ENCODE peak calls at places on chromosome 20, in eight cellular contexts. X, R, F, A, N, V, O and J are unnamed samples.

GRCh38 chr20:25676164-25676809 is 20.4 kb downstream of the ZNF337 start:
- DNase-seq in X (no peak), R (no peak), F (peak; percentile 79), A (peak; percentile 64), N (no peak), V (peak; percentile 46), O (no peak), J (peak; percentile 46)

GRCh38 chr20:11686900-11687543 is 230.7 kb upstream of the BTBD3 start:
- DNase-seq in X (no peak), R (no peak), F (no peak), A (peak; percentile 33), N (peak; percentile 58), V (peak; percentile 0), O (no peak), J (peak; percentile 46)

GRCh38 chr20:53967527-53967926 is 102.9 kb downstream of the BCAS1 start:
- DNase-seq in X (no peak), R (no peak), F (no peak), A (no peak), N (no peak), V (no peak), O (no peak), J (no peak)

GRCh38 chr20:54649511-54649962 is 174.1 kb downstream of the DOK5 start:
- DNase-seq in X (peak; percentile 66), R (peak; percentile 71), F (peak; percentile 77), A (peak; percentile 85), N (peak; percentile 92), V (peak; percentile 69), O (no peak), J (peak; percentile 90)

GRCh38 chr20:44861547-44862006 is 23.9 kb upstream of the YWHAB start:
- DNase-seq in X (no peak), R (peak; percentile 88), F (peak; percentile 81), A (peak; percentile 60), N (no peak), V (peak; percentile 16), O (no peak), J (no peak)

GRCh38 chr20:38591484-38592410 is 9.9 kb upstream of the ARHGAP40 start:
- DNase-seq in X (no peak), R (no peak), F (no peak), A (no peak), N (no peak), V (no peak), O (no peak), J (no peak)

GRCh38 chr20:5626603-5627002 is 123.6 kb upstream of the SHLD1 start:
- DNase-seq in X (no peak), R (no peak), F (no peak), A (no peak), N (no peak), V (no peak), O (no peak), J (no peak)

GRCh38 chr20:19823971-19824370 is 65.9 kb downstream of the RIN2 start:
- DNase-seq in X (no peak), R (no peak), F (no peak), A (no peak), N (no peak), V (no peak), O (no peak), J (no peak)

GRCh38 chr20:37298190-37298939 is 8.9 kb downstream of the MANBAL start:
- DNase-seq in X (no peak), R (peak; percentile 54), F (peak; percentile 83), A (peak; percentile 67), N (no peak), V (peak; percentile 32), O (no peak), J (no peak)

GRCh38 chr20:61886721-61887658 is 178.7 kb downstream of the TAF4 start:
- DNase-seq in X (peak; percentile 71), R (no peak), F (peak; percentile 48), A (peak; percentile 43), N (peak; percentile 32), V (peak; percentile 20), O (no peak), J (peak; percentile 60)

GRCh38 chr20:24420567-24420966 is 48.9 kb upstream of the SYNDIG1 start:
- DNase-seq in X (no peak), R (no peak), F (no peak), A (no peak), N (no peak), V (no peak), O (no peak), J (no peak)

GRCh38 chr20:51462566-51463276 is 79.8 kb downstream of the NFATC2 start:
- DNase-seq in X (no peak), R (peak; percentile 85), F (peak; percentile 82), A (peak; percentile 83), N (peak; percentile 24), V (peak; percentile 62), O (no peak), J (peak; percentile 52)

GRCh38 chr20:44761423-44761822 is 15.8 kb downstream of the KCNK15 start:
- DNase-seq in X (no peak), R (no peak), F (peak; percentile 17), A (peak; percentile 58), N (no peak), V (no peak), O (no peak), J (no peak)

GRCh38 chr20:46192376-46192944 is 74.3 kb downstream of the CD40 start:
- DNase-seq in X (no peak), R (no peak), F (no peak), A (no peak), N (no peak), V (no peak), O (no peak), J (no peak)

GRCh38 chr20:38927902-38928578 is 1.8 kb downstream of the FAM83D start:
- DNase-seq in X (no peak), R (no peak), F (no peak), A (no peak), N (no peak), V (no peak), O (no peak), J (no peak)

GRCh38 chr20:3734111-3734843 is 1.8 kb downstream of the HSPA12B start:
- DNase-seq in X (no peak), R (no peak), F (no peak), A (no peak), N (no peak), V (no peak), O (no peak), J (peak; percentile 7)

GRCh38 chr20:53104889-53105288 is 132.7 kb downstream of the TSHZ2 start:
- DNase-seq in X (no peak), R (no peak), F (peak; percentile 69), A (peak; percentile 8), N (no peak), V (no peak), O (no peak), J (no peak)

GRCh38 chr20:19974621-19975435 is 42.3 kb upstream of the NAA20 start:
- DNase-seq in X (no peak), R (peak; percentile 92), F (peak; percentile 95), A (peak; percentile 94), N (peak; percentile 89), V (peak; percentile 90), O (no peak), J (peak; percentile 85)

GRCh38 chr20:23869520-23869919 is 10.0 kb downstream of the CST5 start:
- DNase-seq in X (no peak), R (no peak), F (no peak), A (no peak), N (no peak), V (no peak), O (no peak), J (no peak)

GRCh38 chr20:47568019-47568418 is 66.3 kb downstream of the NCOA3 start:
- DNase-seq in X (no peak), R (no peak), F (peak; percentile 53), A (peak; percentile 92), N (peak; percentile 56), V (peak; percentile 78), O (no peak), J (peak; percentile 28)

DNA sequence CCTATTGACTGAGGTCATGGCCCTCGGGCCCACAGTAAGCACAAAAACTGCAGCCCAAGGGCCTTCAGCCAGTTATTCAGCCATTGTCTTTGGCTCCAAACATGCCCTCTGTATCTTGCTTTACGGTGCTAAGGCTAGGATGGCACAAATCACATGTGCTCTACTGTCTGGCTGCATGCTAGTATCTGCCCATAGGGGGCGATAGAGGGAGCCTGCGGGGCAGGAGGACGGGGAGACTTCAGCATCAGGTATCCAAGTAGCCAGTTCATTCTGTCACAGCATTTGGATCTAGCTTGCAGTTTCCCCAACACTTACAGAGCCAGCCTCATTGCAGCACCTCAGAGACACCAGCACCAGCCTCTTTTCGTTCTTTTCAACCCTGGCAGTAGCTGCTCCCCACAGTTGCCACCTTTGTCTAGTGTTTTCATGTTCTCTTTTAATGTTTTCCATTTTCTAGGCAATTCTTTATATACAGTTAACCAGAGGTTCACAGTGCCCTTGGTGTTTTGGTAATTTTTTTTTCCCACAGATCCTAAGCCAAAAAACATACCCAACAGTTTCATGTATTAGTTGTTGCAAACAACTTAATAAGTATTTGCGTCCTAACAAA is 705.9 kb downstream of the PTPRT start:
- DNase-seq in X (no peak), R (no peak), F (no peak), A (peak; percentile 3), N (peak; percentile 45), V (no peak), O (no peak), J (peak; percentile 22)
- TF ChIP-seq CTCF in X (peak; percentile 45), R (no peak), F (peak; percentile 16), A (peak; percentile 33), N (peak; percentile 16), V (no peak), O (no peak), J (peak; percentile 35)

DNA sequence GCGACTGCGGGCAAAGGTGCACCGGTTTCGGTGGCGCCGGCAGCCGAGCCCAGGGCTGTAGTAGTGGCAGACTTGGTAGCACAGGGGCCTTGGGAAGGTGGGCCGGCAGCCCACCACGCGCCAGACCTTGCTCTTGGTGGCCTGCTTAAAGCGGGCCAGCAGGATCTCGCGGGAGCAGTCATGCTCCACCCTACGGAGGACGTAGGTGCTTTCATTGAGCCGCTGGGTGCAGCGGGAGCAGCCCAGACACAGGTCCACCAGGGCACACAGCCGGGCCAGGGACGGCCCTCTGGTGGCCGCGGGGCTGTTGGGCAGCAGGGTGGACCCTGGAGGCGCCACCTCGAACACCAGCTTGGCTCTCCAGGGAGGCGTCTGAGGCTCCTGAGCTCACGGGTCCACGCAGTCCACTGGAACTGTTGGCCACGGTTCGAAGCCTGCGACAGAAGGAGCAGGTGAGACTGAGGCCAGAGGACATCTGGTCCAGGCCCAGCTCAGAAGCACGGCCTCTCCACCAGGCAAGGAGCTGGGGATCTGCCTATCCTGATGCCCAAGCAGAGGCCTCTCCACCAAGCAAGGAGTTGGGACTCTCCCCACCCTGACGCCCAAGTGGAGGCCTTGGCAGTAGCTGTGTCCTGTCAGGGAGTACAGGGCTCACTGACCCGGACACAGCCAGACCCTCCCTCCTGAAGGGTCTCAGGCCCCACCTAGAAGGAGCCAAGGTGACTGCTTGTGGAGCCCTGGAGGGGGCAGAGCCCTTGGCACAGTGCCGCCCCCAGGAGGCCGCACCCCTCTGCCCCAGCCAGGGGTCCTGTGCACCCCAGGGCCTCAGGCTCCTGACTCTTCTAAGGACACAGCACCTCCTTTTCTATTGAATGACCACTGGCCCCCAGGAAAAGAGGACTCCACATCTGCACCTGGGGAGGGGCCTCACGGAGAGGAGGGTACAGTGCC is 976 bp downstream of the HELZ2 start:
- DNase-seq in X (no peak), R (no peak), F (no peak), A (no peak), N (no peak), V (no peak), O (no peak), J (no peak)
- TF ChIP-seq CTCF in X (peak; percentile 22), R (no peak), F (no peak), A (peak; percentile 14), N (no peak), V (peak; percentile 42), O (no peak), J (peak; percentile 4)

GRCh38 chr20:49343246-49343645 is 65.4 kb upstream of the ZNFX1 start:
- DNase-seq in X (no peak), R (no peak), F (no peak), A (no peak), N (no peak), V (no peak), O (no peak), J (no peak)
- TF ChIP-seq CTCF in X (no peak), R (no peak), F (no peak), A (no peak), N (no peak), V (no peak), O (no peak), J (no peak)

GRCh38 chr20:34536798-34537394 is 20.7 kb downstream of the DYNLRB1 start:
- DNase-seq in X (no peak), R (peak; percentile 37), F (peak; percentile 51), A (peak; percentile 52), N (peak; percentile 65), V (peak; percentile 21), O (no peak), J (no peak)
- TF ChIP-seq CTCF in X (peak; percentile 44), R (peak; percentile 12), F (peak; percentile 47), A (peak; percentile 54), N (no peak), V (peak; percentile 60), O (no peak), J (no peak)